ENCODE peak calls at places on chromosomes 7 and 10, in eight cellular contexts. D, C, L, O, A, V, F and Q are unnamed samples.
A peak's percentile ranks its signal among the peaks of the same experiment; 100 is the strongest.

GRCh38 chr10:122435212-122435827 is 19.1 kb upstream of the ARMS2 start:
- DNase-seq in C (peak; percentile 45), D (peak; percentile 72), A (peak; percentile 68), L (peak; percentile 66), V (peak; percentile 76), F (peak; percentile 47), O (peak; percentile 75), Q (peak; percentile 48)

GRCh38 chr7:46035166-46035565 is 114.1 kb upstream of the IGFBP3 start:
- DNase-seq in C (no peak), D (no peak), F (no peak), L (no peak), V (no peak), O (peak; percentile 51), A (no peak), Q (no peak)

GRCh38 chr10:2963889-2964631 is 103.3 kb upstream of the PFKP start:
- DNase-seq in L (no peak), O (no peak), V (no peak), D (no peak), C (no peak), F (no peak), A (peak; percentile 90), Q (no peak)

GRCh38 chr7:147510913-147511312 is 1079.7 kb upstream of the C7orf33 start:
- DNase-seq in F (no peak), A (no peak), O (peak; percentile 91), C (no peak), V (no peak), L (no peak), D (no peak), Q (no peak)

GRCh38 chr7:132783824-132784223 is 207.6 kb upstream of the PLXNA4 start:
- DNase-seq in L (no peak), A (no peak), O (peak; percentile 94), D (no peak), F (no peak), V (no peak), C (peak; percentile 58), Q (no peak)

GRCh38 chr7:66627876-66628360 is 763 bp upstream of the KCTD7 start:
- DNase-seq in O (no peak), A (no peak), F (no peak), V (no peak), D (no peak), L (no peak), C (no peak), Q (no peak)

GRCh38 chr7:20385121-20385520 is 54.4 kb downstream of the ITGB8 start:
- DNase-seq in C (no peak), F (no peak), A (no peak), V (no peak), D (no peak), O (peak; percentile 85), L (no peak), Q (no peak)

GRCh38 chr7:7157177-7157886 is 25.0 kb upstream of the C1GALT1 start:
- DNase-seq in A (no peak), F (no peak), V (no peak), O (peak; percentile 49), C (no peak), L (no peak), D (no peak), Q (peak; percentile 88)

GRCh38 chr7:155738652-155739537 is 73.4 kb downstream of the SHH start:
- DNase-seq in O (peak; percentile 74), L (peak; percentile 78), D (peak; percentile 68), C (peak; percentile 16), A (peak; percentile 53), V (peak; percentile 84), F (peak; percentile 76), Q (peak; percentile 75)

GRCh38 chr7:90178592-90179279 is 24.5 kb downstream of the STEAP1 start:
- DNase-seq in O (peak; percentile 94), V (no peak), F (no peak), A (no peak), L (peak; percentile 15), D (peak; percentile 4), C (peak; percentile 97), Q (peak; percentile 54)

GRCh38 chr10:117948493-117948892 is 98.2 kb downstream of the RAB11FIP2 start:
- DNase-seq in A (peak; percentile 57), C (no peak), O (no peak), V (no peak), F (no peak), L (no peak), D (no peak), Q (no peak)

GRCh38 chr10:117945651-117946050 is 101.1 kb downstream of the RAB11FIP2 start:
- DNase-seq in O (no peak), A (no peak), F (no peak), L (no peak), C (no peak), V (no peak), D (no peak), Q (no peak)

GRCh38 chr10:117946525-117947070 is 100.1 kb downstream of the RAB11FIP2 start:
- DNase-seq in V (no peak), O (peak; percentile 76), C (peak; percentile 46), F (no peak), L (no peak), D (no peak), A (no peak), Q (no peak)

GRCh38 chr10:117942261-117942660 is 104.5 kb downstream of the RAB11FIP2 start:
- DNase-seq in F (no peak), O (no peak), D (no peak), V (no peak), L (no peak), A (no peak), C (no peak), Q (no peak)

GRCh38 chr10:117944676-117945447 is 101.9 kb downstream of the RAB11FIP2 start:
- DNase-seq in V (no peak), F (no peak), C (no peak), O (no peak), L (no peak), A (no peak), D (no peak), Q (no peak)
- TF ChIP-seq EZH2phosphoT487 in V (no peak), F (no peak), C (no peak), O (no peak), L (no peak), A (no peak), D (no peak), Q (no peak)

GRCh38 chr10:7610651-7611389 is 55.9 kb downstream of the ITIH5 start:
- DNase-seq in L (peak; percentile 66), C (peak; percentile 7), V (no peak), D (no peak), F (no peak), O (no peak), A (no peak), Q (no peak)
- TF ChIP-seq CTCF in L (no peak), C (no peak), V (no peak), D (no peak), F (no peak), O (no peak), A (no peak), Q (no peak)

GRCh38 chr7:16402940-16403339 is 18.4 kb downstream of the CRPPA start:
- DNase-seq in D (no peak), F (no peak), V (no peak), C (no peak), O (no peak), L (no peak), A (no peak), Q (no peak)

GRCh38 chr7:16403475-16403874 is 17.9 kb downstream of the CRPPA start:
- DNase-seq in O (no peak), A (no peak), C (no peak), L (no peak), D (no peak), V (no peak), F (no peak), Q (no peak)

GRCh38 chr7:16399916-16400895 is 21.1 kb downstream of the CRPPA start:
- DNase-seq in D (no peak), C (no peak), V (no peak), O (no peak), A (no peak), F (no peak), L (no peak), Q (no peak)

GRCh38 chr7:16400896-16401275 is 20.5 kb downstream of the CRPPA start:
- DNase-seq in F (no peak), C (no peak), V (no peak), L (no peak), D (no peak), A (no peak), O (no peak), Q (no peak)

GRCh38 chr7:16402084-16402483 is 19.3 kb downstream of the CRPPA start:
- DNase-seq in A (no peak), O (peak; percentile 54), F (no peak), V (no peak), L (peak; percentile 15), C (no peak), D (no peak), Q (no peak)
- TF ChIP-seq EZH2phosphoT487 in A (no peak), O (no peak), F (no peak), V (no peak), L (no peak), C (no peak), D (no peak), Q (no peak)

GRCh38 chr7:4241791-4242190 is 440.3 kb upstream of the FOXK1 start:
- DNase-seq in F (peak; percentile 58), D (peak; percentile 25), V (no peak), L (no peak), C (peak; percentile 4), A (peak; percentile 76), O (no peak), Q (no peak)
- TF ChIP-seq CTCF in F (no peak), D (peak; percentile 46), V (no peak), L (no peak), C (no peak), A (peak; percentile 65), O (peak; percentile 12), Q (no peak)

GRCh38 chr7:23765943-23766342 is 55.9 kb downstream of the STK31 start:
- DNase-seq in A (no peak), L (no peak), V (no peak), F (no peak), D (no peak), C (no peak), O (no peak), Q (no peak)
- TF ChIP-seq EZH2phosphoT487 in A (no peak), L (no peak), V (no peak), F (no peak), D (no peak), C (no peak), O (no peak), Q (no peak)

GRCh38 chr10:60733189-60733815 is 45.0 kb upstream of the CDK1 start:
- DNase-seq in A (peak; percentile 88), F (peak; percentile 84), O (peak; percentile 96), C (peak; percentile 39), L (peak; percentile 85), D (peak; percentile 74), V (no peak), Q (peak; percentile 62)
- TF ChIP-seq CTCF in A (peak; percentile 16), F (peak; percentile 31), O (peak; percentile 61), C (no peak), L (peak; percentile 39), D (peak; percentile 55), V (no peak), Q (peak; percentile 51)

GRCh38 chr10:6713716-6714115 is 133.6 kb upstream of the PRKCQ start:
- DNase-seq in A (peak; percentile 45), D (peak; percentile 48), L (no peak), V (peak; percentile 2), F (no peak), C (no peak), O (no peak), Q (no peak)
- TF ChIP-seq EZH2phosphoT487 in A (no peak), D (no peak), L (no peak), V (no peak), F (no peak), C (no peak), O (no peak), Q (no peak)